ENCODE peak calls at places on chromosome 10, in four cellular contexts. Q is heart left ventricle, V is AG04449, R is fibroblast of pulmonary artery. J is an unnamed sample.

GRCh38 chr10:119634219-119634544 is 17.0 kb upstream of the BAG3 start:
- DNase-seq in Q (no peak), V (no peak), R (peak; percentile 58), J (no peak)

GRCh38 chr10:71216751-71217265 is 4.4 kb downstream of the UNC5B start:
- DNase-seq in Q (no peak), V (no peak), R (no peak), J (peak; percentile 22)

GRCh38 chr10:43249962-43250624 is 16.8 kb downstream of the RASGEF1A start:
- DNase-seq in Q (peak; percentile 14), V (no peak), R (no peak), J (no peak)

GRCh38 chr10:101467286-101467770 is 113.4 kb downstream of the BTRC start:
- DNase-seq in Q (peak; percentile 27), V (peak; percentile 33), R (peak; percentile 81), J (peak; percentile 75)

GRCh38 chr10:50855015-50855414 is 30.4 kb downstream of the A1CF start:
- DNase-seq in Q (no peak), V (no peak), R (peak; percentile 3), J (no peak)

GRCh38 chr10:33290286-33291052 is 44.0 kb downstream of the NRP1 start:
- DNase-seq in Q (no peak), V (no peak), R (no peak), J (no peak)

GRCh38 chr10:63883861-63884260 is 362.7 kb downstream of the REEP3 start:
- DNase-seq in Q (no peak), V (no peak), R (no peak), J (no peak)

GRCh38 chr10:50552308-50552707 is 71.4 kb downstream of the SGMS1 start:
- DNase-seq in Q (no peak), V (peak; percentile 92), R (peak; percentile 89), J (peak; percentile 48)

GRCh38 chr10:113517165-113517892 is 35.5 kb upstream of the HABP2 start:
- DNase-seq in Q (no peak), V (no peak), R (no peak), J (no peak)

GRCh38 chr10:98253499-98253898 is 14.5 kb downstream of the LOXL4 start:
- DNase-seq in Q (no peak), V (no peak), R (no peak), J (no peak)

GRCh38 chr10:104128214-104128613 is 6.2 kb downstream of the SFR1 start:
- DNase-seq in Q (no peak), V (no peak), R (peak; percentile 35), J (peak; percentile 59)

GRCh38 chr10:77554996-77555397 is 82.6 kb downstream of the KCNMA1 start:
- DNase-seq in Q (no peak), V (no peak), R (no peak), J (peak; percentile 44)

GRCh38 chr10:58137813-58138212 is 129.9 kb downstream of the IPMK start:
- DNase-seq in Q (no peak), V (no peak), R (no peak), J (no peak)

GRCh38 chr10:126001579-126001978 is 105.2 kb downstream of the FANK1 start:
- DNase-seq in Q (no peak), V (no peak), R (peak; percentile 24), J (no peak)

GRCh38 chr10:23442936-23443335 is 4.1 kb downstream of the OTUD1 start:
- DNase-seq in Q (no peak), V (no peak), R (peak; percentile 10), J (peak; percentile 55)

GRCh38 chr10:110075726-110076125 is 67.9 kb downstream of the ADD3 start:
- DNase-seq in Q (no peak), V (no peak), R (no peak), J (no peak)

GRCh38 chr10:110076559-110077318 is 69.0 kb downstream of the ADD3 start:
- DNase-seq in Q (peak; percentile 36), V (no peak), R (peak; percentile 99), J (peak; percentile 82)

GRCh38 chr10:110074986-110075664 is 67.3 kb downstream of the ADD3 start:
- DNase-seq in Q (no peak), V (peak; percentile 66), R (peak; percentile 85), J (peak; percentile 84)

GRCh38 chr10:110077436-110078120 is 69.8 kb downstream of the ADD3 start:
- DNase-seq in Q (no peak), V (no peak), R (peak; percentile 89), J (peak; percentile 17)

GRCh38 chr10:110078317-110078716 is 70.5 kb downstream of the ADD3 start:
- DNase-seq in Q (no peak), V (no peak), R (no peak), J (no peak)
- H3K4me3 ChIP-seq in Q (no peak overlapping the region), V (no peak overlapping the region), R (no peak overlapping the region), J (no peak overlapping the region)

GRCh38 chr10:80442879-80443278 is 11.2 kb upstream of the TSPAN14 start:
- DNase-seq in Q (no peak), V (no peak), R (no peak), J (no peak)

GRCh38 chr10:80444646-80445319 is 9.3 kb upstream of the TSPAN14 start:
- DNase-seq in Q (peak; percentile 66), V (no peak), R (peak; percentile 85), J (peak; percentile 79)

GRCh38 chr10:80443531-80443974 is 10.6 kb upstream of the TSPAN14 start:
- DNase-seq in Q (no peak), V (no peak), R (peak; percentile 63), J (no peak)

GRCh38 chr10:80444124-80444523 is 10.0 kb upstream of the TSPAN14 start:
- DNase-seq in Q (no peak), V (no peak), R (no peak), J (no peak)

GRCh38 chr10:80441831-80442230 is 12.3 kb upstream of the TSPAN14 start:
- DNase-seq in Q (no peak), V (no peak), R (no peak), J (no peak)
- H3K4me3 ChIP-seq in Q (no peak overlapping the region), V (no peak overlapping the region), R (no peak overlapping the region), J (no peak overlapping the region)

GRCh38 chr10:127196955-127197432 is 603 bp upstream of the INSYN2A start:
- DNase-seq in Q (no peak), V (no peak), R (no peak), J (peak; percentile 13)

GRCh38 chr10:127195041-127195506 is 1.3 kb downstream of the INSYN2A start:
- DNase-seq in Q (no peak), V (no peak), R (no peak), J (no peak)

GRCh38 chr10:127195571-127196226 is 692 bp downstream of the INSYN2A start:
- DNase-seq in Q (no peak), V (no peak), R (peak; percentile 23), J (peak; percentile 19)

GRCh38 chr10:127194598-127194997 is 1.8 kb downstream of the INSYN2A start:
- DNase-seq in Q (no peak), V (no peak), R (no peak), J (no peak)

GRCh38 chr10:127196227-127196954 is at the start of gene INSYN2A:
- DNase-seq in Q (peak; percentile 52), V (no peak), R (peak; percentile 61), J (peak; percentile 53)
- H3K4me3 ChIP-seq in Q (peak within 1 kb of the TSS; percentile 57), V (peak within 1 kb of the TSS; percentile 54), R (peak within 1 kb of the TSS; percentile 51), J (peak within 1 kb of the TSS; percentile 43)

GRCh38 chr10:110842305-110842952 is 29.3 kb upstream of the PDCD4 start:
- DNase-seq in Q (no peak), V (no peak), R (no peak), J (no peak)
- H3K4me3 ChIP-seq in Q (no peak overlapping the region), V (no peak overlapping the region), R (no peak overlapping the region), J (no peak overlapping the region)

DNA sequence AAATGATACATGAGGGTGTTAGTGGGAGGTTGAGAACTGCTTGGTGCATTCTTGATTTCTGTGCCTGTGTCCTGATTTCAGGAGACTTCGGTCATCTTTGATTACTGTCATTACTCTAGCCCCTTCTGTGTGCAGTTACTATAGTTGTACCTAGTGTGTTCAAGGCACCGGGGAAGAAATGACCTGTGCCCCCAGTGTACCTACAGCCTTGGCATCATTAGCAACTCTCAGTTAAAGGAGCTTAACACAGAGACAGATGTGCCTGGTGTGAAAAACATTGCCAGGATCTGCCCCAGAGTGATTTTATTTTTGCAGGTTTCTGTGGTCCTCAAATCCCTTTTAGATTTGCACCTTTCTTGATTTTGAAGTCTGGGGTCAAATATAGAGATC is 62.2 kb downstream of the ARID5B start:
- DNase-seq in Q (no peak), V (no peak), R (no peak), J (no peak)
- H3K4me3 ChIP-seq in Q (no peak overlapping the region), V (no peak overlapping the region), R (no peak overlapping the region), J (no peak overlapping the region)

DNA sequence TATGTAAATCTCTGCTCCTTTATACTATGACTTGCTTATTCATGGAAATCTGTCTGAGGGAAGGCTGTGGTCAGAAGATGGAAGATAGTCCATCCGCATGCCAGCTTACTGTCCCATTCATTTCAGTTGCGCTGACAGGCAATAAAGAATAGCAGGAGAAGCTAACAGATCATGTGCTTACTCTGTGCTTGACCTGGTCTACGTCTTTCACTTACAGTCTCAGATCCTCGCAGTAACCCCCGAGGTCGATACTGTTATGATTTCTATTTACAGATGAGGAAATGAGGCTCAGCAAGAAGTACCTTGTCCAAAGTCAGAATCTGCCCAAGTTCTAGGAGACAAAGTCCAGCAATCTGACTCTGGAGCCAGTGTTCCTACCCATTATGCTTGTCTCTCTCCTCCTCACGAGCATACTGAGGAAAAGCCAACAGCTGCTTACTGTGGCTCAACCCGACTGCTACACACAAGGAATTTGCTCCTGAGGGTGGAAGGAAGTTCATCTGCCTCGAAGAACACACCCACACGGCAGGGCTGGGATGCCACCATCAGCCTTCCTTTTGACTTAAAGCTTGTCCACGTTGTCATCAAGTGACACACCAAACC is 74.2 kb downstream of the MINPP1 start:
- DNase-seq in Q (no peak), V (no peak), R (peak; percentile 41), J (no peak)
- H3K4me3 ChIP-seq in Q (no peak overlapping the region), V (no peak overlapping the region), R (no peak overlapping the region), J (no peak overlapping the region)

DNA sequence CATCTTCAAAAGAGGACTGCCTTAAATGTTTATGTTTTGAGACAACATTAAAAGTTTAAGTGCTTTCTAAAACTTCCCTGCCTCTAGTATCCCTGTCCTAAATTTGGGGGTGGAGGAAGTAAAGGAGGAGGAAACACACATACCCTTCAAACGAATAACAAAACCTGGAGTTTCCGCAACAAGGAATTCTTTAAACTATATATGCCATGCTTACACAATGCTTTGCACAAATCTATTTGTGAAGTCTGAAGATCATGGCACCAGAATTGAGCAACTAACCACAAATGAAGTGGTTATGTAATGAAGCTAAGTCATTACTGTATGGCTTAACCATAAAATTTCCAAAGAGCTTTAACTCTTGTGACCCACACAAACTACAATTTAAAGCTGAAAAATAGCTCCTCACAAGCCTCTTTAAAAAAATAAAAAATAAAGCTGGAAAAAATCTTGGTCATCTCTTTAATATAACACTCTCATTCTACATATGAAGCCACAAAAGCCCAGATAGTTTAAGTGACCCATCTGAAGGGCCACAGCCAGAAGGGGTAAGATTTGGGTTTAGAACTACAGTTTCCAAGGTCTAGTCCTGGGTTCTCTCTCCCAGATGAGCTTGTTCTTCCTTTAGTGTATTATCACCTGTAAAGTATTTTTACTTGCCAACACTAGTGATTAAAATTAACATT is 9.4 kb downstream of the NCOA4 start:
- DNase-seq in Q (no peak), V (peak; percentile 67), R (peak; percentile 92), J (peak; percentile 55)
- H3K4me3 ChIP-seq in Q (peak overlapping the region; percentile 19), V (no peak overlapping the region), R (no peak overlapping the region), J (no peak overlapping the region)